ENCODE peak calls at places on chromosomes 7 and 10, in eight cellular contexts. C is IMR-90, X is neuronal stem cell, Y is stomach, W is tibial artery, A is right lobe of liver, O is Peyer's patch, V is OCI-LY7. S is an unnamed sample. For H3K4me1, the result is how much of the 10 kb centered on the place peaks cover.

GRCh38 chr10:50874723-50875122 is 10.7 kb downstream of the A1CF start:
- DNase-seq in Y (no peak), W (no peak), C (no peak), O (no peak), A (no peak), X (no peak), V (no peak), S (no peak)

GRCh38 chr10:97037365-97038361 is 148.1 kb downstream of the SLIT1 start:
- DNase-seq in A (peak), X (peak), O (peak), V (peak), Y (peak), W (peak), C (peak), S (peak)

GRCh38 chr7:54989826-54990225 is 29.0 kb upstream of the EGFR start:
- DNase-seq in W (no peak), Y (no peak), O (no peak), A (no peak), X (no peak), V (no peak), C (no peak), S (no peak)

GRCh38 chr7:28411876-28412662 is at the start of gene CREB5:
- DNase-seq in O (no peak), A (no peak), V (peak), X (peak), C (peak), Y (no peak), W (no peak), S (no peak)

GRCh38 chr10:5862360-5862929 is 27.2 kb downstream of the ANKRD16 start:
- DNase-seq in Y (no peak), C (peak), W (no peak), O (peak), A (no peak), X (no peak), V (no peak), S (no peak)

GRCh38 chr7:158753900-158754299 is 49.3 kb upstream of the NCAPG2 start:
- DNase-seq in C (no peak), V (no peak), A (no peak), Y (no peak), W (no peak), X (no peak), O (no peak), S (no peak)

GRCh38 chr7:2927592-2927991 is 83.5 kb upstream of the GNA12 start:
- DNase-seq in V (no peak), Y (no peak), A (peak), X (no peak), C (no peak), W (peak), O (no peak), S (no peak)

GRCh38 chr7:146654048-146654447 is 537.4 kb downstream of the CNTNAP2 start:
- DNase-seq in V (no peak), W (no peak), Y (no peak), C (no peak), O (no peak), A (no peak), X (no peak), S (no peak)

GRCh38 chr7:131521651-131522163 is 34.7 kb downstream of the PODXL start:
- DNase-seq in A (peak), O (no peak), V (no peak), C (no peak), W (peak), Y (peak), X (no peak), S (peak)

GRCh38 chr7:102828291-102828690 is 79.5 kb downstream of the FAM185A start:
- DNase-seq in A (no peak), O (no peak), X (no peak), Y (no peak), V (no peak), W (no peak), C (peak), S (no peak)

GRCh38 chr7:81499262-81500116 is 270.4 kb downstream of the HGF start:
- DNase-seq in O (no peak), A (no peak), Y (no peak), C (peak), V (peak), X (peak), W (no peak), S (peak)

GRCh38 chr7:110204527-110204926 is 886.4 kb upstream of the LRRN3 start:
- DNase-seq in A (no peak), O (no peak), C (peak), Y (no peak), X (peak), W (no peak), V (no peak), S (peak)

GRCh38 chr10:89032141-89032814 is 41.7 kb downstream of the FAS start:
- DNase-seq in W (no peak), O (no peak), V (no peak), C (peak), A (no peak), X (no peak), Y (no peak), S (no peak)

GRCh38 chr7:99021941-99022560 is 121.9 kb downstream of the SMURF1 start:
- DNase-seq in Y (peak), W (peak), A (no peak), C (no peak), V (no peak), O (no peak), X (no peak), S (no peak)

GRCh38 chr10:71419750-71420149 is 23.0 kb downstream of the CDH23 start:
- DNase-seq in O (no peak), A (no peak), X (no peak), Y (no peak), C (no peak), W (no peak), V (no peak), S (no peak)

GRCh38 chr10:79451046-79451699 is 5.7 kb upstream of the ZCCHC24 start:
- DNase-seq in C (no peak), X (no peak), W (peak), V (no peak), A (no peak), O (no peak), Y (no peak), S (no peak)

GRCh38 chr10:110398419-110399162 is 93.9 kb upstream of the SMNDC1 start:
- DNase-seq in W (peak), C (peak), V (no peak), A (peak), Y (peak), X (no peak), O (no peak), S (peak)

GRCh38 chr7:73921623-73922528 is 60.9 kb downstream of the TMEM270 start:
- DNase-seq in Y (no peak), O (no peak), C (no peak), V (no peak), A (no peak), X (no peak), W (peak), S (no peak)

GRCh38 chr10:77598606-77599005 is 39.0 kb downstream of the KCNMA1 start:
- DNase-seq in C (no peak), X (no peak), Y (no peak), O (no peak), V (no peak), A (no peak), W (no peak), S (no peak)

GRCh38 chr7:103148131-103148993 is 537 bp downstream of the NAPEPLD start:
- DNase-seq in W (no peak), V (no peak), X (no peak), Y (no peak), A (no peak), C (no peak), O (no peak), S (no peak)

GRCh38 chr10:24207781-24208611 is 942 bp upstream of the KIAA1217 start:
- DNase-seq in C (no peak), O (no peak), X (peak), V (no peak), A (no peak), W (no peak), Y (peak), S (peak)

GRCh38 chr7:71290382-71290781 is 158.4 kb downstream of the GALNT17 start:
- DNase-seq in A (no peak), C (no peak), W (no peak), V (no peak), O (no peak), X (no peak), Y (no peak), S (no peak)

GRCh38 chr10:43383204-43383971 is 12.0 kb downstream of the FXYD4 start:
- DNase-seq in Y (no peak), X (no peak), C (no peak), V (no peak), A (no peak), W (peak), O (no peak), S (no peak)

GRCh38 chr7:32587431-32587948 is 92.2 kb downstream of the AVL9 start:
- DNase-seq in W (no peak), O (no peak), X (no peak), Y (no peak), C (peak), A (no peak), V (no peak), S (peak)

GRCh38 chr7:90582164-90582563 is 14.0 kb upstream of the CDK14 start:
- DNase-seq in C (no peak), W (no peak), A (no peak), X (no peak), O (no peak), V (no peak), Y (no peak), S (no peak)

GRCh38 chr10:14609178-14609577 is 165.5 kb downstream of the FAM107B start:
- DNase-seq in O (no peak), Y (no peak), V (no peak), X (no peak), A (no peak), W (no peak), C (no peak), S (no peak)

GRCh38 chr10:14146005-14146404 is 184.7 kb downstream of the FRMD4A start:
- DNase-seq in Y (no peak), V (no peak), X (no peak), C (peak), W (no peak), A (no peak), O (no peak), S (no peak)

GRCh38 chr7:13981070-13981469 is 8.4 kb downstream of the ETV1 start:
- DNase-seq in A (no peak), Y (peak), X (no peak), W (no peak), C (peak), O (no peak), V (no peak), S (peak)

GRCh38 chr7:120055300-120055699 is 217.7 kb upstream of the KCND2 start:
- DNase-seq in W (no peak), V (no peak), Y (no peak), X (no peak), O (no peak), C (peak), A (no peak), S (no peak)

GRCh38 chr10:28125701-28126100 is 126.8 kb upstream of the ODAD2 start:
- DNase-seq in Y (no peak), C (peak), X (no peak), V (no peak), O (no peak), A (no peak), W (no peak), S (no peak)

GRCh38 chr7:136015638-136016037 is 38.5 kb upstream of the MTPN start:
- DNase-seq in O (no peak), X (no peak), A (no peak), W (no peak), Y (no peak), V (no peak), C (no peak), S (no peak)

GRCh38 chr7:1331576-1332467 is 99.2 kb downstream of the UNCX start:
- DNase-seq in V (no peak), A (no peak), W (no peak), Y (no peak), C (no peak), X (no peak), O (no peak), S (peak)

GRCh38 chr7:37552021-37552420 is 103.4 kb upstream of the ELMO1 start:
- DNase-seq in A (no peak), V (no peak), W (no peak), O (no peak), C (no peak), Y (no peak), X (peak), S (no peak)

GRCh38 chr10:95505641-95506040 is 55.5 kb downstream of the SORBS1 start:
- DNase-seq in X (no peak), A (no peak), V (no peak), O (no peak), Y (no peak), C (no peak), W (no peak), S (no peak)
- H3K4me1 ChIP-seq in X (under half), A (under half), V (under half), O (under half), Y (under half), C (under half), W (half or more), S (under half)

DNA sequence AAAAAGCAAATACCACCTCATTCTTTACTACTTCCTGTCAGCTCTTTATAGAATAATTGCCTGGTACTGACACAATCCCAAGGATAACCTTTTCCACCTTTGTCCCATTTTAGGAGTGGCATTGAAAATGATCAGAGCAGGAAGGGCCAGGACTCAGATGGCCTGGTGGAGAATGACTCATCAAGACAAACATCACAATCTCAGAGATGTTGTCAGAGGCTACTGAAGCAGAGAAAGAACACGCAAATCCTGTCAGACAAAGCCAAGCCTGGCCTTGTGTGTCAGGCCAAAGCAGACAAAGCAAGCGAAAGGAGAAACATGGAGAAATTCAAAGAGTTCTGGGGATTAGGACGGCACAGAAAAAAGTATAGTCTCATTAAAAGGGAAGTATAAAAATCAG is 40.9 kb downstream of the NSUN6 start:
- DNase-seq in X (peak), V (no peak), A (peak), O (no peak), W (no peak), C (peak), Y (no peak), S (no peak)
- H3K4me1 ChIP-seq in X (under half), V (under half), A (under half), O (under half), W (under half), C (under half), Y (under half), S (under half)

DNA sequence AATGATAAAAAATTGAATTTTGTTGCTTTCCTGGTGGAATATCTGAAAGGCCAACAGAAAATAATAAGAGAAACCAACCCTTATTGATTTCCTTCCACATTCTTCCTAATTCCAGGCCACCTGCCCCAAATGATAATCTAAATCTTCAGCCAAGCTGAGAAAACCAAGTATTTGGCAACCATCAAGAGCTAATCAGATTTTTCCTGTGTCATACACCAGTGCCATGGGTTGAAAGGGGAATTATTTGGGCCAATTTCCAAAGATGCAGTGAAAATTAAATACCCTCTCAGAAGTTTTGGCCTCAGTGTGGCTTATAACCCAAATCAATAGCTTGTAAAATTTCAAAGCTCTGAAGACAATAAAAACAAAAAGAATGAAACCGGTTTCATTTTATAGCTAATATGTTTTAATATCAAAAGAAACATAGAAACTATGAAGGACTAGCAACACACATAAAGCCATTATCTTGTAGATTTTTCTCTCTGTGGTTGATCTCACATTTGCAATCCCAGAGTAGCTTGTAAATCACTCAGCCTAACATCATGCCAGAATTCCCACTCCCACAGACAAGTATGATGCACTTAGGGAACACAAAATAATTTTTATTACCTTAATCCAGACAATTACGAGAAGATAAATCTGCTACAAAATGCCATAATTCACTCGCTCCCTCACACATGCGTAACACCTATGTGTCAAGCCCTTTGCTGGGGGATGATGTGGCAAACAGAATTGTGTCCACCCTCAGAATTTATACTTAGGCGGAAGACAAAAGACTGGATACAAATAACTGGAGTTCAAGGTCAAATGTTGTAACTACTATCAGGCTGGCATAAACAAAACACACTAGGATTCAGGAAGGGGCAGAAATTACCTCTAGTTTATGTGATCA is 70.1 kb downstream of the DOCK4 start:
- DNase-seq in Y (no peak), A (no peak), V (no peak), W (no peak), X (no peak), O (no peak), C (no peak), S (no peak)
- H3K4me1 ChIP-seq in Y (under half), A (under half), V (under half), W (under half), X (under half), O (under half), C (under half), S (under half)

GRCh38 chr7:39637963-39638485 is 14.7 kb downstream of the RALA start:
- DNase-seq in V (no peak), X (no peak), A (no peak), W (no peak), C (no peak), O (no peak), Y (no peak), S (no peak)
- H3K4me1 ChIP-seq in V (under half), X (under half), A (under half), W (under half), C (under half), O (under half), Y (under half), S (under half)

S was measured in SJCRH30.